ENCODE peak calls at places on chromosomes 7 and 10, in ten cellular contexts. X, E, H, O, I, D, W, Q, T and F are unnamed samples.

GRCh38 chr7:2373124-2373556 is 18.5 kb downstream of the EIF3B start:
- DNase-seq in T (no peak), O (no peak), D (no peak), X (no peak), W (no peak), I (no peak), Q (no peak), E (no peak), H (no peak), F (no peak)

GRCh38 chr10:33216661-33217427 is 117.6 kb downstream of the NRP1 start:
- DNase-seq in I (no peak), D (no peak), H (no peak), W (no peak), T (no peak), E (no peak), Q (peak), O (no peak), X (no peak), F (no peak)

GRCh38 chr7:127845497-127846214 is 185.6 kb downstream of the LRRC4 start:
- DNase-seq in E (no peak), W (no peak), I (no peak), T (no peak), D (no peak), O (no peak), X (no peak), Q (no peak), H (no peak), F (no peak)

GRCh38 chr7:101166909-101167644 is 1.7 kb upstream of the VGF start:
- DNase-seq in H (no peak), I (no peak), Q (no peak), W (no peak), D (peak), T (no peak), X (no peak), E (no peak), O (no peak), F (no peak)

GRCh38 chr10:61172182-61172926 is 228.4 kb upstream of the RHOBTB1 start:
- DNase-seq in W (no peak), H (no peak), X (no peak), I (no peak), T (no peak), Q (no peak), D (no peak), O (no peak), E (no peak), F (no peak)

GRCh38 chr10:22700489-22700888 is 13.9 kb downstream of the PIP4K2A start:
- DNase-seq in E (no peak), O (peak), W (no peak), Q (no peak), X (no peak), I (no peak), D (no peak), H (no peak), T (no peak), F (no peak)

GRCh38 chr10:58400609-58401008 is 15.4 kb downstream of the TFAM start:
- DNase-seq in W (no peak), E (no peak), T (no peak), I (no peak), Q (no peak), O (no peak), H (no peak), D (peak), X (no peak), F (no peak)

GRCh38 chr7:128425851-128426250 is 16.1 kb upstream of the IMPDH1 start:
- DNase-seq in E (peak), X (peak), W (peak), O (peak), I (no peak), Q (peak), T (peak), D (peak), H (peak), F (peak)

GRCh38 chr10:124003481-124004371 is 89.7 kb downstream of the CHST15 start:
- DNase-seq in T (no peak), Q (no peak), I (peak), O (no peak), D (no peak), W (peak), E (no peak), H (no peak), X (no peak), F (no peak)

GRCh38 chr10:98107644-98108430 is 26.6 kb upstream of the R3HCC1L start:
- DNase-seq in W (no peak), I (no peak), D (no peak), H (no peak), Q (no peak), O (no peak), X (no peak), E (no peak), T (no peak), F (no peak)

GRCh38 chr10:120989996-120990395 is 138.8 kb downstream of the WDR11 start:
- DNase-seq in T (no peak), H (no peak), W (peak), I (no peak), E (no peak), Q (no peak), O (no peak), X (no peak), D (no peak), F (no peak)

GRCh38 chr7:38561166-38561565 is 70.0 kb downstream of the AMPH start:
- DNase-seq in E (no peak), W (no peak), I (no peak), Q (no peak), X (no peak), H (no peak), T (no peak), O (no peak), D (peak), F (no peak)

GRCh38 chr7:138727336-138728099 is 26.4 kb upstream of the SVOPL start:
- DNase-seq in W (no peak), O (no peak), T (no peak), H (no peak), D (no peak), E (no peak), I (no peak), X (no peak), Q (no peak), F (no peak)

GRCh38 chr7:138729444-138729843 is 28.3 kb upstream of the SVOPL start:
- DNase-seq in W (no peak), E (no peak), Q (no peak), O (no peak), T (peak), X (no peak), D (no peak), I (no peak), H (no peak), F (no peak)

GRCh38 chr7:138726288-138726687 is 25.1 kb upstream of the SVOPL start:
- DNase-seq in O (no peak), T (no peak), H (peak), X (no peak), W (no peak), Q (peak), I (no peak), D (no peak), E (no peak), F (no peak)
- TF ChIP-seq CTCF in O (peak), T (no peak), H (no peak), X (no peak), W (no peak), Q (no peak), I (no peak), D (no peak), E (peak), F (peak)

GRCh38 chr10:11367505-11367904 is 243.9 kb downstream of the USP6NL start:
- DNase-seq in H (no peak), T (no peak), E (no peak), D (no peak), W (no peak), Q (no peak), X (no peak), I (no peak), O (no peak), F (no peak)
- TF ChIP-seq CTCF in H (no peak), T (no peak), E (no peak), D (no peak), W (no peak), Q (no peak), X (no peak), I (no peak), O (no peak), F (no peak)

DNA sequence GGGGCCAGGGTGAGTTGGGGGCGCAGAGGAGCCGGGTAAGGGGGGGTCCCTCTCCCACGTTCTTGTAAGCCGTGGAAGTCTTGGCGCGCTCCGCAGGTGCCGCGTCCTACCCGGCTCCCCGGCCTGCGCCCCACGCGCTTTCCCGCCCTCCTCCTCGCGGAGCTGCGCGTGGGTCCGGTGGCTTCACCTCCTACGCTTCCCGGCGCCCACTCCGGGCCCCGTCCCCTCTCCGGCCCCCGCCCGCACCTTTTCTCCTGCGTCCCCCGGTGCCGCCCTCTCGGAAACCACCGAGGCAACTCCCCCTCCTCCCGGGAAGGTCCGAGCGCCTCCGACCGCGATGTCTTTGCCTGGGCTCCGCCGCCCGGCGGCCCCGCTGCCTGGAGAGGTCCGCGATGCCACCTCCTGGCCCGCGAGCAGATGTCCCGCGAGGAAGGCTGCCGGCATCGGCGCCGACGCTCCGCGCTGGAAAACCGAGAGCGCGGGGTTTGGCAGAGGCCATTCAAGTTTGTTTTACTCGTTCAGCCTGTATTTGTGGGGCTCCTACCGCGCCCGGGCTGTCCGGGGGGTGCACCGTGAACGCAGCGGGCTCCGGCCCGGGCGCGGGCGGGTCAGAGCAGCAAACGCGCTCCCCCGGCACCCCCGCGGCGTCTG is 2.4 kb upstream of the NKX6-2 start:
- DNase-seq in H (peak), Q (peak), D (peak), X (no peak), T (no peak), O (no peak), W (no peak), E (no peak), I (no peak), F (no peak)
- TF ChIP-seq CTCF in H (no peak), Q (peak), D (peak), X (no peak), T (no peak), O (no peak), W (no peak), E (peak), I (no peak), F (peak)

GRCh38 chr10:73814896-73815718 is 3.7 kb upstream of the NDST2 start:
- DNase-seq in H (no peak), T (no peak), O (no peak), I (peak), D (no peak), X (no peak), Q (peak), W (no peak), E (no peak), F (no peak)
- TF ChIP-seq CTCF in H (peak), T (no peak), O (peak), I (no peak), D (peak), X (peak), Q (peak), W (no peak), E (peak), F (peak)

GRCh38 chr10:84607523-84607922 is 279.1 kb downstream of the CCSER2 start:
- DNase-seq in H (no peak), T (no peak), E (no peak), D (no peak), I (no peak), X (no peak), W (peak), O (no peak), Q (no peak), F (no peak)

GRCh38 chr10:84608126-84608525 is 279.7 kb downstream of the CCSER2 start:
- DNase-seq in D (no peak), W (peak), X (no peak), E (no peak), T (no peak), Q (no peak), O (peak), I (no peak), H (no peak), F (no peak)

DNA sequence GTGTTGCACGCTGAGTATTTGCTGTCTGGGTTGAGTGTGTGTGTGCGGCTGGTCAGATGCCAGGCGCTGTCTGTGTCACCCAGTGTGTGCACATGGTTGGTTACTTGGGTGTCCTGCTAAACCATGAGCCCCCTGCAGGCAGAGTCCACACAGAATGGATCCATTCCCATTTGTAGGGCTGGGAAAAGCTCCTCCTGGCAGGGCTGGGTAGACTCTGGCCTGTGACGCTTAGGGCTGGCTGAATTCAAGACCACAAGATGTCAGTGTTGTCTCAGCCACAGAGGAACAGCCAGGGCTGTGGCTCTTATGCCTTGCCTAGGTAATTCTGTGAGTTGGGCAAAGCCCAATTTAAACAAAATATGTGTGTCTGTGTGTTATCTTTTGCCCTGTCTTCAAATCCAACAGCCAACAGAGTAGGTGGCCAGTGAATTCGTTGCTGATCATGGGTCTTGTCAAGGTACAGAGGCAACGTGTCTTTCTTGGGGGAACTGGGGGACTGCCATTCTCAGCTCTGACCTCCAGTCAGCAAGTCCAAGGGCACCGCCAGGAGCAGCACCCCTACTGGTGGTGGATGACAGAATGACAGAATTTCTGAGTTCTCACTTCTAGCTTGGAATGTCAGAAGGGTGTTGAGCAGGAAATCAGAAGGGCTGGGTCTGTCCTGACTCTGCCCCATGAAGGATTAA is 285.1 kb downstream of the CCSER2 start:
- DNase-seq in D (no peak), T (no peak), I (no peak), W (no peak), H (peak), Q (peak), O (peak), X (no peak), E (peak), F (peak)
- TF ChIP-seq CTCF in D (peak), T (peak), I (no peak), W (no peak), H (peak), Q (peak), O (peak), X (no peak), E (peak), F (peak)

GRCh38 chr7:48703446-48703845 is 220.9 kb upstream of the CDC14C start:
- DNase-seq in W (no peak), E (no peak), O (no peak), Q (no peak), I (no peak), T (no peak), X (no peak), D (no peak), H (no peak), F (no peak)

GRCh38 chr7:48710995-48711394 is 213.4 kb upstream of the CDC14C start:
- DNase-seq in X (no peak), W (no peak), E (no peak), T (no peak), O (peak), Q (no peak), H (no peak), I (no peak), D (no peak), F (no peak)

GRCh38 chr7:48708635-48709034 is 215.7 kb upstream of the CDC14C start:
- DNase-seq in O (no peak), X (no peak), H (no peak), D (no peak), E (no peak), I (no peak), T (no peak), W (no peak), Q (no peak), F (no peak)
- TF ChIP-seq CTCF in O (no peak), X (no peak), H (no peak), D (no peak), E (no peak), I (no peak), T (no peak), W (no peak), Q (no peak), F (no peak)